ENCODE peak calls at places on chromosomes 11 and 22, in four cellular contexts. Y is colonic mucosa; L is heart left ventricle; P is CD4-positive, CD25-positive, alpha-beta regulatory T cell. W is an unnamed sample. For H3K4me1, the result is how much of the 10 kb centered on the place peaks cover.

GRCh38 chr11:127217941-127218615 is 217.5 kb upstream of the KIRREL3 start:
- DNase-seq in P (no peak), Y (no peak), L (no peak), W (no peak)

GRCh38 chr22:37419916-37420655 is 7.2 kb downstream of the ELFN2 start:
- DNase-seq in Y (no peak), P (peak), L (no peak), W (no peak)

GRCh38 chr11:133966924-133967598 is 10.3 kb upstream of the IGSF9B start:
- DNase-seq in Y (peak), L (peak), P (peak), W (peak)

GRCh38 chr11:24078056-24078455 is 418.8 kb upstream of the LUZP2 start:
- DNase-seq in Y (no peak), P (no peak), L (no peak), W (no peak)

GRCh38 chr22:48751539-48752437 is 1075.9 kb downstream of the BRD1 start:
- DNase-seq in Y (peak), L (peak), P (no peak), W (no peak)

GRCh38 chr22:17945851-17946690 is 78.3 kb downstream of the MICAL3 start:
- DNase-seq in L (no peak), Y (no peak), P (no peak), W (no peak)

GRCh38 chr11:74685905-74686304 is 45.3 kb downstream of the CHRDL2 start:
- DNase-seq in L (no peak), P (no peak), Y (no peak), W (no peak)

GRCh38 chr11:8739309-8739793 is 56.8 kb downstream of the RPL27A start:
- DNase-seq in Y (no peak), L (no peak), P (no peak), W (no peak)

GRCh38 chr11:9380773-9381172 is 3.7 kb upstream of the IPO7 start:
- DNase-seq in Y (no peak), P (no peak), L (peak), W (no peak)

GRCh38 chr11:71568707-71569349 is 3.5 kb downstream of the KRTAP5-10 start:
- DNase-seq in P (no peak), L (no peak), Y (no peak), W (no peak)

GRCh38 chr11:76653674-76654309 is 16.8 kb downstream of the LRRC32 start:
- DNase-seq in P (no peak), L (peak), Y (peak), W (peak)

GRCh38 chr22:30115705-30116104 is 35.4 kb downstream of the HORMAD2 start:
- DNase-seq in P (no peak), L (no peak), Y (no peak), W (no peak)

GRCh38 chr11:28773606-28774005 is 665.4 kb downstream of the METTL15 start:
- DNase-seq in Y (no peak), P (no peak), L (no peak), W (no peak)

GRCh38 chr22:19821523-19822300 is 33.0 kb downstream of the GNB1L start:
- DNase-seq in Y (no peak), P (no peak), L (no peak), W (no peak)

GRCh38 chr11:114774599-114775365 is 96.5 kb downstream of the NXPE2 start:
- DNase-seq in Y (peak), P (peak), L (peak), W (no peak)

GRCh38 chr11:3807856-3808845 is at the start of gene PGAP2:
- DNase-seq in P (peak), Y (peak), L (peak), W (peak)

GRCh38 chr11:15819679-15820286 is 536.6 kb downstream of the SOX6 start:
- DNase-seq in P (peak), Y (peak), L (peak), W (peak)

GRCh38 chr11:60370811-60371297 is 7.5 kb upstream of the MS4A7 start:
- DNase-seq in Y (no peak), L (no peak), P (no peak), W (no peak)

GRCh38 chr11:61601512-61601911 is 20.6 kb upstream of the SYT7 start:
- DNase-seq in L (no peak), Y (no peak), P (no peak), W (no peak)

GRCh38 chr11:61602775-61603569 is 22.1 kb upstream of the SYT7 start:
- DNase-seq in Y (peak), L (peak), P (no peak), W (peak)

GRCh38 chr11:61598886-61599868 is 18.3 kb upstream of the SYT7 start:
- DNase-seq in Y (no peak), L (peak), P (no peak), W (peak)

GRCh38 chr11:61598383-61598782 is 17.5 kb upstream of the SYT7 start:
- DNase-seq in L (no peak), Y (no peak), P (no peak), W (no peak)

DNA sequence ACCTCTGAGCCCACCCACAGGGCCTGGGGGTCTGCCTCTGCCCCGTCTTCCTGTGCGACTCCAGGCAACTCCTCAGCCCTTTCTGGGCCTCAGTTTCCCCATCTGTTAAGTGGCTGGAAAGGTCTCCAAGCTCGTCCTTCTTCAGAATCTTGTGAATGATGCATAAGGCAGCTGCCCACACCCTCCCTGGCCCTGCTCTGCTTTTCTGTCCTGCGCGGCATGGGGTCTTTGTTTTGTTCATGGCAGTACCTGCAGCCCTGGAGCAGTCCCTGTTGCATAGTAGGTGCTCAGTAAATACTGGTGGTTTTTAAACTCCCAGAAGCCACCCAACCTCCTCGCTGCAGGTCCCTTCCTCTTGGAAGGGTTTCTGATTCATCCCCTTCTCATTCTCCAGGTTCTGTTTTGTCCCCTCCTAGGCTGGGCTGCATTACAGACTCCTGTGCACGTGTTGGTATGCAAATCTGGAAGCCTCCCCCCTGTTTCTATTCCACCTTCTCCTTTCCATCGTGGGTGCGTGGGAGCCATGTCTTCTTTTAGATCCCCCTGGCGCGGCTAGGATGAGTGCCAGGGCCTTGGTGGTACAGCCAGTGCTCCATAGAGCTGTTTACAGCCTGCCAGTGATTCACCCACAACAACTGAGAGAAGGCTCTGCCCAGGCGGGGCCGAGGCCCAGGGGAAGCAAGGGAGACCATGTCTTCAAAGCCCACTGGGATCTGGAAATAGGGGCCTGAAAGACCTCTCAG is 19.3 kb upstream of the SYT7 start:
- DNase-seq in P (no peak), L (no peak), Y (no peak), W (no peak)
- H3K4me1 ChIP-seq in P (under half), L (under half), Y (under half), W (under half)

GRCh38 chr11:121250843-121251242 is 41.7 kb upstream of the SC5D start:
- DNase-seq in P (no peak), L (no peak), Y (no peak), W (no peak)

GRCh38 chr11:121246769-121247035 is 45.9 kb upstream of the SC5D start:
- DNase-seq in Y (no peak), P (no peak), L (no peak), W (no peak)

GRCh38 chr11:121248496-121248895 is 44.1 kb upstream of the SC5D start:
- DNase-seq in P (no peak), Y (no peak), L (no peak), W (no peak)

GRCh38 chr11:121246021-121246768 is 46.4 kb upstream of the SC5D start:
- DNase-seq in P (no peak), Y (no peak), L (no peak), W (no peak)

GRCh38 chr11:121249039-121249663 is 43.4 kb upstream of the SC5D start:
- DNase-seq in Y (no peak), L (no peak), P (peak), W (no peak)
- H3K27ac ChIP-seq in Y (no peak), L (no peak), P (no peak), W (no peak)

GRCh38 chr11:46554205-46555162 is 39.3 kb downstream of the AMBRA1 start:
- DNase-seq in P (no peak), Y (no peak), L (no peak), W (no peak)
- H3K4me1 ChIP-seq in P (under half), Y (under half), L (under half), W (under half)

DNA sequence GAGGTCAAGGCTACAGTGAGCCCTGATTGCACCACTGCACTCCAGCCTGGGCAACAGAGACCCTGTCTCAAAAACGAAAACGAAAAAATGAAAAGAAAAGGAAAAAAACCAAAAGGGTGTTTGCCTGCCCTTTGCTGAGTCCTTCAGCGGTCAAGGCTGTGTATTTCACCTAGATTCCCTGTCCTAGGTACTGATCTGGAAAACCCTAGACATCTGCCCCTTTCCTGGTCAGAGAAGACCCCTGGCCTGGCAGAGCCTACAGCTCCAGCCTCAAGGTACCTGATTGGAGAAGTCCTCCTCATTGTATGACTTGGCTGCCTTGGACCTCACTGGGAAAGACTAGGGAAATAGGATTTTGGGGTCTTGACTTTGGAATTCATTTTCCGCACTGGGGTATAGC is 8.0 kb upstream of the CCDC90B start:
- DNase-seq in Y (no peak), L (no peak), P (no peak), W (no peak)
- H3K27ac ChIP-seq in Y (no peak), L (no peak), P (no peak), W (no peak)

DNA sequence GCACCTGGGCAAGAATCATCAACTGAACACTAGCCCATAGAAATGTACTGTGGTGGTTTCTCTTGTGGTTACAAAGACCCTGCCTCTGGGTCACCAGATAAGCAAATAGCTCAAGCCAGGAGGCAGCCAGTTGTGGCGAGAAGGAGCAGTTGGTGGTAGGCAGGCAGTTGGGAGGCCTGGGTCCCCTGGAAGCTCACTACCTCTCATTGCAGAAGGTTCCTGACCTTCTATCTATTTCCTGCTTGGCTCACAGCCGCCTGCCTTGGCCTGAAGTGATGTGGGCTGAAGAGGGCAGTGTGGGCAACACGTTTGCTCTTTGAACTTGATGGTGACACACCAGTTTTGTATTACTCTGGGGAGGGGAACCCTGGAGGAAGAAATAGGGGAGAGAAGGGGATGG is 34.7 kb downstream of the NECTIN1 start:
- DNase-seq in Y (peak), P (no peak), L (no peak), W (no peak)
- H3K4me1 ChIP-seq in Y (under half), P (under half), L (under half), W (under half)

GRCh38 chr11:970319-970871 is 44.7 kb downstream of the AP2A2 start:
- DNase-seq in Y (no peak), P (peak), L (no peak), W (no peak)

GRCh38 chr11:973237-973636 is 47.6 kb downstream of the AP2A2 start:
- DNase-seq in Y (no peak), L (no peak), P (no peak), W (no peak)

GRCh38 chr11:971731-972365 is 46.2 kb downstream of the AP2A2 start:
- DNase-seq in L (no peak), P (no peak), Y (no peak), W (no peak)

GRCh38 chr11:971092-971690 is 45.5 kb downstream of the AP2A2 start:
- DNase-seq in P (no peak), L (no peak), Y (no peak), W (no peak)

GRCh38 chr11:972812-973211 is 47.1 kb downstream of the AP2A2 start:
- DNase-seq in Y (no peak), P (no peak), L (no peak), W (no peak)
- H3K27ac ChIP-seq in Y (no peak), P (no peak), L (no peak), W (no peak)

GRCh38 chr11:86718999-86719398 is 46.6 kb upstream of the ME3 start:
- DNase-seq in P (no peak), Y (no peak), L (no peak), W (no peak)
- H3K4me1 ChIP-seq in P (under half), Y (under half), L (under half), W (under half)

GRCh38 chr22:27581688-27582087 is 219.9 kb downstream of the MN1 start:
- DNase-seq in L (peak), P (no peak), Y (peak), W (peak)
- H3K27ac ChIP-seq in L (no peak), P (no peak), Y (no peak), W (peak)

DNA sequence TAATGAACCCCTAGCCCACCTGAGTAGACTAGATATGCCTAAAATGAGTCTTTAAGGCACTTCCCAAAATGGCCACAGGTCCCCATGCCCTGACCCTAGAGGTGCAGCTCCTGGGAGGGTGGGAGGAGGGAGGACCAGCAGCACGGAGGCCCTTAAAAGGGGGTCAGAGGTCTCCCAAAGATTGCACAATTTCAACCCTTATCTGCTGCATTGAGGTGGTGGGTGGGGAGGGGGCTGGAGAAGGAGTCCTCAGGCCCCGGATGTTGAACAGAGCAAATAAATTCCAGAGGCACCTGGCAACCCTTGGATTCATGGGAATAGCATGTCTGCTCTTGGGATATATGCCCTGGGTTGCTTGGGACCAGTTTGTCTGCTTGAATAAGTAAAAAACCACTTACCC is 57.6 kb downstream of the NAV2 start:
- DNase-seq in Y (no peak), L (no peak), P (no peak), W (no peak)
- H3K4me1 ChIP-seq in Y (under half), L (under half), P (under half), W (under half)

DNA sequence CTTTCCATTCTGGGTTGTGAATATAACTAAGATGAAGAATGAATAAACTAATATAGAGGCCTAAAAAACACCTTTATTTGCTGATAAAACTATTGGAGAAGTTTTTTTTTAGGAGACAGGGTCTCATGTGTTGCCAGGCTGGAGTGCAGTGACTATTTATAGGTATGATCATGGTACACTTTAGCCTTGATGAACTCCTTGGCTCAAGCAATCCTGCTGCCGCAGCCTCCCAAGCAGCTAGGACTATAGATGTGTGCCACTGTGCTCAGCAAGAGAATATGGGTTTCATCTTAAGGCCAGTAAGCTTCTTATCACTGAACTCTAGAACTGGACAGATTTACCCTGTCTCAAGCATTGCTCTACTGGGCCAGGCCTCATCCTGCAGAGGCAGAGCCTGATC is 26.6 kb downstream of the CCDC90B start:
- DNase-seq in L (no peak), P (no peak), Y (no peak), W (no peak)
- H3K27ac ChIP-seq in L (no peak), P (no peak), Y (no peak), W (no peak)